ENCODE peak calls at places on chromosome 22, in nine cellular contexts. K, H, L, D, T, V, N, U and M are unnamed samples.
A peak's percentile ranks its signal among the peaks of the same experiment; 100 is the strongest.

GRCh38 chr22:23553438-23553837 is 26.7 kb downstream of the IGLL1 start:
- DNase-seq in K (no peak), H (no peak), L (no peak), D (peak; percentile 10), T (no peak), V (no peak), N (no peak), U (peak; percentile 18), M (no peak)

GRCh38 chr22:30435674-30436126 is 10.1 kb downstream of the MTFP1 start:
- DNase-seq in K (no peak), H (no peak), L (no peak), D (no peak), T (no peak), V (peak; percentile 76), N (peak; percentile 85), U (peak; percentile 91), M (no peak)

GRCh38 chr22:29306175-29306829 is at the start of gene GAS2L1:
- DNase-seq in K (peak; percentile 90), H (peak; percentile 70), L (peak; percentile 61), D (peak; percentile 93), T (peak; percentile 90), V (peak; percentile 24), N (no peak), U (peak; percentile 89), M (peak; percentile 86)

GRCh38 chr22:25420471-25420924 is 144.0 kb upstream of the GRK3 start:
- DNase-seq in K (no peak), H (no peak), L (no peak), D (no peak), T (no peak), V (no peak), N (no peak), U (no peak), M (no peak)

GRCh38 chr22:39300198-39300830 is 19.1 kb downstream of the RPL3 start:
- DNase-seq in K (peak; percentile 56), H (no peak), L (no peak), D (no peak), T (peak; percentile 36), V (no peak), N (no peak), U (no peak), M (no peak)

GRCh38 chr22:17869285-17870096 is 95.2 kb upstream of the BID start:
- DNase-seq in K (no peak), H (no peak), L (no peak), D (no peak), T (no peak), V (no peak), N (no peak), U (no peak), M (no peak)

GRCh38 chr22:38258895-38259294 is 13.9 kb downstream of the TMEM184B start:
- DNase-seq in K (peak; percentile 79), H (no peak), L (no peak), D (no peak), T (peak; percentile 68), V (no peak), N (no peak), U (no peak), M (no peak)

GRCh38 chr22:42368379-42369249 is 63.6 kb downstream of the NFAM1 start:
- DNase-seq in K (peak; percentile 23), H (no peak), L (no peak), D (peak; percentile 86), T (no peak), V (no peak), N (peak; percentile 4), U (peak; percentile 89), M (peak; percentile 31)

GRCh38 chr22:20239951-20240773 is 28.0 kb downstream of the RTN4R start:
- DNase-seq in K (peak; percentile 29), H (no peak), L (peak; percentile 46), D (no peak), T (peak; percentile 34), V (no peak), N (no peak), U (no peak), M (no peak)

GRCh38 chr22:28670691-28671261 is 8.9 kb downstream of the TTC28 start:
- DNase-seq in K (no peak), H (peak; percentile 16), L (no peak), D (no peak), T (no peak), V (no peak), N (no peak), U (no peak), M (no peak)

GRCh38 chr22:23539135-23539838 is 40.8 kb downstream of the IGLL1 start:
- DNase-seq in K (peak; percentile 74), H (peak; percentile 77), L (peak; percentile 62), D (peak; percentile 83), T (peak; percentile 69), V (peak; percentile 53), N (peak; percentile 71), U (peak; percentile 90), M (peak; percentile 68)

GRCh38 chr22:25081409-25081824 is 118.2 kb upstream of the CRYBB3 start:
- DNase-seq in K (no peak), H (peak; percentile 33), L (no peak), D (no peak), T (no peak), V (peak; percentile 34), N (peak; percentile 53), U (no peak), M (no peak)

GRCh38 chr22:23179381-23180294 is 671 bp upstream of the BCR start:
- DNase-seq in K (peak; percentile 24), H (no peak), L (no peak), D (peak; percentile 76), T (peak; percentile 34), V (no peak), N (no peak), U (peak; percentile 85), M (peak; percentile 37)

GRCh38 chr22:27378343-27378800 is 423.2 kb downstream of the MN1 start:
- DNase-seq in K (no peak), H (no peak), L (no peak), D (no peak), T (no peak), V (no peak), N (no peak), U (no peak), M (no peak)

GRCh38 chr22:45084400-45084920 is 74.7 kb upstream of the PHF21B start:
- DNase-seq in K (no peak), H (no peak), L (no peak), D (no peak), T (no peak), V (no peak), N (no peak), U (no peak), M (no peak)

GRCh38 chr22:37229805-37230672 is 14.0 kb downstream of the RAC2 start:
- DNase-seq in K (peak; percentile 46), H (peak; percentile 83), L (no peak), D (peak; percentile 91), T (no peak), V (peak; percentile 87), N (peak; percentile 91), U (peak; percentile 97), M (no peak)

GRCh38 chr22:37232140-37232998 is 11.7 kb downstream of the RAC2 start:
- DNase-seq in K (no peak), H (no peak), L (no peak), D (peak; percentile 69), T (no peak), V (no peak), N (no peak), U (peak; percentile 76), M (no peak)

GRCh38 chr22:37231406-37232139 is 12.5 kb downstream of the RAC2 start:
- DNase-seq in K (no peak), H (no peak), L (no peak), D (peak; percentile 67), T (no peak), V (no peak), N (peak; percentile 58), U (peak; percentile 82), M (peak; percentile 34)

GRCh38 chr22:37229012-37229804 is 14.9 kb downstream of the RAC2 start:
- DNase-seq in K (no peak), H (peak; percentile 73), L (no peak), D (peak; percentile 72), T (no peak), V (no peak), N (peak; percentile 28), U (peak; percentile 87), M (no peak)

DNA sequence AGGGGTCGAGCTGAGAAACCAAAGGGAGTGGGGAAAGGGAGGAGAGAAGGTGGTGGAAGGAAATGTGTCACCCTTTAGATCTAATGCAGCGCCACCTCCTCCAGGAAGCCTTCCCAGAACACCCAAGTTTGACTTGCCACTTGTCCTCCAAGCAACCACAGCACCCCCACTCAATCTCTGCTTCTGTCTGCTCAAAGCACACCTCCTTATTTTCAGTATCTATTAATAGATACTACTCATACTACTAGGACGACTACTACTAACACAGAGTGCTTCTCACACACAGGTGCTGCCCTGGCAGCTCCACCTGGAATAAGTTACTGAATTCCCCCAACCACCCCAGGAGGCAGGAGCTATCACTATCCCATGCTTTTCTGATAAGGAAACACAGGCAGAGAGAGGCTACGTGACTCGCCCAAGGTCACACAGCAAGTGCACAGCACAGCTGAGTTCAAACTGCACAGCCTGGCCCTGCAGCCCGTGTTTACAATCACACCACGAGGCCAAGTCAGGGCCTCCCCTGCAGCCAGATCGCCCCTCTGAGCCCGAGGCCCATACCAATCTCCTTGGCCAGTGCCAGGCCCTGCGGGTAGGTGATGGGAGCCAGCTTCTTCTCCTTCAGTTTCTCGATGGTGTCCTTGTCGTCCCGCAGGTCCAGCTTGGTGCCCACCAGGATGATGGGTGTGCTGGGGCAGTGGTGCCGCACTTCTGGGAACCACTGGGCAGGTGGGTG is 13.2 kb downstream of the RAC2 start:
- DNase-seq in K (no peak), H (no peak), L (no peak), D (peak; percentile 62), T (no peak), V (no peak), N (peak; percentile 64), U (peak; percentile 71), M (no peak)
- H3K27ac ChIP-seq in K (no peak overlapping the region), H (peak overlapping the region; percentile 99), L (no peak overlapping the region), D (no peak overlapping the region), T (peak overlapping the region; percentile 94), V (peak overlapping the region; percentile 65), N (peak overlapping the region; percentile 90), U (peak overlapping the region; percentile 92), M (no peak overlapping the region)

DNA sequence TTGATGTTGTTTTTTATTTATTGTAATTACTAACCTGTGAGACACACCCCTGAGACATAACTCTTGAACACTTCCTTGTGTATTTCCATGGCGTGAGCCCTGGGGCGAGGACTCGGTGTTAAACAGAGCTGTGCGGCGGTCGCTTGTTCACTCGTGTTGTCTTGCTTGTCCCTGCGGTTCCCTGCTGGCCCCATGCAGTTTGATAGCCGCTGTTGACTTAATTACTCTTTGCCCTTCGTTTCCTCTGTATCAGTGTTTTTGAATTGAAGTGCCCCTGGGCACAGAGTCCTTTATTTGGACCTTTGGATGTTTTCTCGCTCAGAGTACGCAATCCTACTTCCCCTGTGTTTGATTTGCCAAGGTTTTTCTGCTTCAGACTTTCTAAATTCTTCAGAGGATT is 52.7 kb downstream of the TBC1D22A start:
- DNase-seq in K (no peak), H (no peak), L (no peak), D (peak; percentile 76), T (no peak), V (no peak), N (no peak), U (no peak), M (no peak)
- H3K27ac ChIP-seq in K (no peak overlapping the region), H (no peak overlapping the region), L (no peak overlapping the region), D (peak overlapping the region; percentile 21), T (no peak overlapping the region), V (no peak overlapping the region), N (no peak overlapping the region), U (no peak overlapping the region), M (no peak overlapping the region)

GRCh38 chr22:49031746-49032330 is 795.8 kb downstream of the BRD1 start:
- DNase-seq in K (no peak), H (no peak), L (no peak), D (no peak), T (no peak), V (no peak), N (no peak), U (peak; percentile 46), M (no peak)
- H3K27ac ChIP-seq in K (no peak overlapping the region), H (no peak overlapping the region), L (no peak overlapping the region), D (no peak overlapping the region), T (no peak overlapping the region), V (no peak overlapping the region), N (no peak overlapping the region), U (no peak overlapping the region), M (no peak overlapping the region)

GRCh38 chr22:33332538-33332937 is 274.4 kb upstream of the SYN3 start:
- DNase-seq in K (no peak), H (no peak), L (no peak), D (no peak), T (no peak), V (no peak), N (no peak), U (no peak), M (no peak)
- H3K27ac ChIP-seq in K (peak overlapping the region; percentile 23), H (no peak overlapping the region), L (no peak overlapping the region), D (no peak overlapping the region), T (no peak overlapping the region), V (no peak overlapping the region), N (no peak overlapping the region), U (no peak overlapping the region), M (no peak overlapping the region)